ENCODE peak calls at places on chromosomes 16 and 17, in seven cellular contexts. One of them, this sample, is unnamed.

GRCh38 chr17:29124135-29124930 is 55.9 kb downstream of the MYO18A start:
- DNase-seq in stimulated activated CD4-positive, alpha-beta T cell treated with anti-CD3 and anti-CD28 coated beads, Interleukin-15, amount 100 ng/mL, for 24 hours: peak; percentile 46
- DNase-seq in dorsolateral prefrontal cortex: no peak
- DNase-seq in NCI-H1092 treated with DMSO at 0.1 percent for 48 hours: peak; percentile 63
- DNase-seq in prostate gland: no peak
- DNase-seq in cardiac fibroblast: peak; percentile 88
- DNase-seq in heart left ventricle: no peak
- DNase-seq in this sample: peak; percentile 45

GRCh38 chr17:75925103-75925502 is 15.7 kb downstream of the FBF1 start:
- DNase-seq in stimulated activated CD4-positive, alpha-beta T cell treated with anti-CD3 and anti-CD28 coated beads, Interleukin-15, amount 100 ng/mL, for 24 hours: no peak
- DNase-seq in dorsolateral prefrontal cortex: no peak
- DNase-seq in NCI-H1092 treated with DMSO at 0.1 percent for 48 hours: no peak
- DNase-seq in prostate gland: no peak
- DNase-seq in cardiac fibroblast: no peak
- DNase-seq in heart left ventricle: no peak
- DNase-seq in this sample: no peak

GRCh38 chr17:6831662-6832263 is at the start of gene TEKT1:
- DNase-seq in stimulated activated CD4-positive, alpha-beta T cell treated with anti-CD3 and anti-CD28 coated beads, Interleukin-15, amount 100 ng/mL, for 24 hours: peak; percentile 74
- DNase-seq in dorsolateral prefrontal cortex: peak; percentile 45
- DNase-seq in NCI-H1092 treated with DMSO at 0.1 percent for 48 hours: no peak
- DNase-seq in prostate gland: peak; percentile 57
- DNase-seq in cardiac fibroblast: peak; percentile 84
- DNase-seq in heart left ventricle: peak; percentile 67
- DNase-seq in this sample: peak; percentile 90

GRCh38 chr17:1294157-1294717 is 14.8 kb downstream of the TRARG1 start:
- DNase-seq in stimulated activated CD4-positive, alpha-beta T cell treated with anti-CD3 and anti-CD28 coated beads, Interleukin-15, amount 100 ng/mL, for 24 hours: peak; percentile 63
- DNase-seq in dorsolateral prefrontal cortex: no peak
- DNase-seq in NCI-H1092 treated with DMSO at 0.1 percent for 48 hours: no peak
- DNase-seq in prostate gland: no peak
- DNase-seq in cardiac fibroblast: no peak
- DNase-seq in heart left ventricle: no peak
- DNase-seq in this sample: no peak

GRCh38 chr16:1941162-1941923 is 1.7 kb downstream of the MSRB1 start:
- DNase-seq in stimulated activated CD4-positive, alpha-beta T cell treated with anti-CD3 and anti-CD28 coated beads, Interleukin-15, amount 100 ng/mL, for 24 hours: no peak
- DNase-seq in dorsolateral prefrontal cortex: no peak
- DNase-seq in NCI-H1092 treated with DMSO at 0.1 percent for 48 hours: no peak
- DNase-seq in prostate gland: no peak
- DNase-seq in cardiac fibroblast: no peak
- DNase-seq in heart left ventricle: no peak
- DNase-seq in this sample: no peak

GRCh38 chr17:34725740-34726139 is 146.4 kb downstream of the TMEM132E start:
- DNase-seq in stimulated activated CD4-positive, alpha-beta T cell treated with anti-CD3 and anti-CD28 coated beads, Interleukin-15, amount 100 ng/mL, for 24 hours: no peak
- DNase-seq in dorsolateral prefrontal cortex: no peak
- DNase-seq in NCI-H1092 treated with DMSO at 0.1 percent for 48 hours: no peak
- DNase-seq in prostate gland: no peak
- DNase-seq in cardiac fibroblast: no peak
- DNase-seq in heart left ventricle: no peak
- DNase-seq in this sample: no peak

GRCh38 chr17:22692066-22692800 is 999.9 kb downstream of the KCNJ18 start:
- DNase-seq in stimulated activated CD4-positive, alpha-beta T cell treated with anti-CD3 and anti-CD28 coated beads, Interleukin-15, amount 100 ng/mL, for 24 hours: no peak
- DNase-seq in dorsolateral prefrontal cortex: no peak
- DNase-seq in NCI-H1092 treated with DMSO at 0.1 percent for 48 hours: no peak
- DNase-seq in prostate gland: no peak
- DNase-seq in cardiac fibroblast: no peak
- DNase-seq in heart left ventricle: no peak
- DNase-seq in this sample: no peak

GRCh38 chr16:51939371-51940005 is 607.5 kb downstream of the TOX3 start:
- DNase-seq in stimulated activated CD4-positive, alpha-beta T cell treated with anti-CD3 and anti-CD28 coated beads, Interleukin-15, amount 100 ng/mL, for 24 hours: no peak
- DNase-seq in dorsolateral prefrontal cortex: no peak
- DNase-seq in NCI-H1092 treated with DMSO at 0.1 percent for 48 hours: peak; percentile 73
- DNase-seq in prostate gland: no peak
- DNase-seq in cardiac fibroblast: no peak
- DNase-seq in heart left ventricle: no peak
- DNase-seq in this sample: no peak

GRCh38 chr16:28090646-28091377 is 27.3 kb upstream of the GSG1L start:
- DNase-seq in stimulated activated CD4-positive, alpha-beta T cell treated with anti-CD3 and anti-CD28 coated beads, Interleukin-15, amount 100 ng/mL, for 24 hours: no peak
- DNase-seq in dorsolateral prefrontal cortex: no peak
- DNase-seq in NCI-H1092 treated with DMSO at 0.1 percent for 48 hours: no peak
- DNase-seq in prostate gland: no peak
- DNase-seq in cardiac fibroblast: peak; percentile 64
- DNase-seq in heart left ventricle: no peak
- DNase-seq in this sample: no peak

GRCh38 chr16:82814059-82814458 is 187.3 kb downstream of the CDH13 start:
- DNase-seq in stimulated activated CD4-positive, alpha-beta T cell treated with anti-CD3 and anti-CD28 coated beads, Interleukin-15, amount 100 ng/mL, for 24 hours: no peak
- DNase-seq in dorsolateral prefrontal cortex: no peak
- DNase-seq in NCI-H1092 treated with DMSO at 0.1 percent for 48 hours: no peak
- DNase-seq in prostate gland: no peak
- DNase-seq in cardiac fibroblast: peak; percentile 7
- DNase-seq in heart left ventricle: no peak
- DNase-seq in this sample: no peak

GRCh38 chr17:10261098-10261497 is 62.7 kb upstream of the GAS7 start:
- DNase-seq in stimulated activated CD4-positive, alpha-beta T cell treated with anti-CD3 and anti-CD28 coated beads, Interleukin-15, amount 100 ng/mL, for 24 hours: no peak
- DNase-seq in dorsolateral prefrontal cortex: no peak
- DNase-seq in NCI-H1092 treated with DMSO at 0.1 percent for 48 hours: no peak
- DNase-seq in prostate gland: no peak
- DNase-seq in cardiac fibroblast: no peak
- DNase-seq in heart left ventricle: no peak
- DNase-seq in this sample: no peak

GRCh38 chr16:69311533-69312388 is 611 bp downstream of the VPS4A start:
- DNase-seq in stimulated activated CD4-positive, alpha-beta T cell treated with anti-CD3 and anti-CD28 coated beads, Interleukin-15, amount 100 ng/mL, for 24 hours: peak; percentile 65
- DNase-seq in dorsolateral prefrontal cortex: no peak
- DNase-seq in NCI-H1092 treated with DMSO at 0.1 percent for 48 hours: peak; percentile 29
- DNase-seq in prostate gland: no peak
- DNase-seq in cardiac fibroblast: peak; percentile 24
- DNase-seq in heart left ventricle: peak; percentile 46
- DNase-seq in this sample: no peak